ENCODE peak calls at places on chromosomes 12 and 14, in five cellular contexts. B, T, N, C and W are unnamed samples.

GRCh38 chr12:89838846-89839245 is 130.2 kb upstream of the ATP2B1 start:
- DNase-seq in B (no peak), T (no peak), N (no peak), C (no peak), W (no peak)

GRCh38 chr14:86865934-86866333 is 1127.0 kb downstream of the GALC start:
- DNase-seq in B (no peak), T (no peak), N (no peak), C (no peak), W (no peak)

GRCh38 chr14:33897382-33897781 is 53.5 kb downstream of the EGLN3 start:
- DNase-seq in B (no peak), T (no peak), N (no peak), C (no peak), W (no peak)

GRCh38 chr12:57237952-57238853 is 8.7 kb downstream of the SHMT2 start:
- DNase-seq in B (no peak), T (no peak), N (peak; percentile 47), C (no peak), W (peak; percentile 22)

GRCh38 chr14:89563503-89563902 is 146.5 kb upstream of the FOXN3 start:
- DNase-seq in B (no peak), T (no peak), N (no peak), C (no peak), W (no peak)

GRCh38 chr12:110073049-110073831 is 24.9 kb upstream of the C12orf76 start:
- DNase-seq in B (no peak), T (no peak), N (peak; percentile 12), C (peak; percentile 21), W (no peak)

GRCh38 chr14:39880106-39880695 is 448.0 kb upstream of the FBXO33 start:
- DNase-seq in B (no peak), T (no peak), N (no peak), C (no peak), W (no peak)

GRCh38 chr12:42962384-42962783 is 372.8 kb upstream of the PRICKLE1 start:
- DNase-seq in B (no peak), T (no peak), N (no peak), C (no peak), W (no peak)

GRCh38 chr12:18472304-18472703 is 211.0 kb downstream of the PIK3C2G start:
- DNase-seq in B (no peak), T (no peak), N (no peak), C (no peak), W (no peak)

GRCh38 chr12:104788848-104789271 is 169.2 kb downstream of the SLC41A2 start:
- DNase-seq in B (no peak), T (no peak), N (no peak), C (no peak), W (no peak)

GRCh38 chr14:62988967-62989366 is 56.3 kb downstream of the KCNH5 start:
- DNase-seq in B (no peak), T (peak; percentile 3), N (no peak), C (no peak), W (no peak)

GRCh38 chr12:45473636-45474035 is 255.9 kb upstream of the ARID2 start:
- DNase-seq in B (no peak), T (no peak), N (no peak), C (no peak), W (no peak)

GRCh38 chr14:104473244-104473565 is 106.4 kb upstream of the C14orf180 start:
- DNase-seq in B (no peak), T (no peak), N (no peak), C (no peak), W (no peak)

GRCh38 chr12:110135012-110135411 is 10.9 kb downstream of the IFT81 start:
- DNase-seq in B (peak; percentile 34), T (peak; percentile 32), N (no peak), C (no peak), W (peak; percentile 93)

GRCh38 chr14:56170028-56170427 is 51.8 kb downstream of the PELI2 start:
- DNase-seq in B (no peak), T (no peak), N (no peak), C (no peak), W (peak; percentile 30)

GRCh38 chr14:54189358-54190354 is 207.2 kb upstream of the CDKN3 start:
- DNase-seq in B (no peak), T (peak; percentile 93), N (no peak), C (no peak), W (no peak)

GRCh38 chr14:64845878-64846277 is 33.8 kb downstream of the SPTB start:
- DNase-seq in B (no peak), T (peak; percentile 49), N (no peak), C (no peak), W (peak; percentile 14)

GRCh38 chr12:99253068-99253467 is 394.5 kb upstream of the GARIN6 start:
- DNase-seq in B (no peak), T (no peak), N (peak; percentile 37), C (no peak), W (no peak)

GRCh38 chr14:75132374-75133086 is 5.7 kb upstream of the NEK9 start:
- DNase-seq in B (peak; percentile 46), T (peak; percentile 75), N (peak; percentile 77), C (no peak), W (peak; percentile 82)

GRCh38 chr12:72277415-72277814 is 5.2 kb downstream of the TRHDE start:
- DNase-seq in B (no peak), T (no peak), N (no peak), C (no peak), W (no peak)

GRCh38 chr14:22177870-22178269 is 411.2 kb downstream of the DAD1 start:
- DNase-seq in B (no peak), T (no peak), N (peak; percentile 15), C (no peak), W (peak; percentile 47)

GRCh38 chr14:72741836-72742681 is 151.8 kb downstream of the DPF3 start:
- DNase-seq in B (no peak), T (no peak), N (no peak), C (no peak), W (no peak)

GRCh38 chr12:9127936-9128663 is 12.4 kb upstream of the A2M start:
- DNase-seq in B (no peak), T (no peak), N (no peak), C (no peak), W (no peak)

GRCh38 chr12:94074970-94075695 is 73.2 kb upstream of the PLXNC1 start:
- DNase-seq in B (peak; percentile 91), T (peak; percentile 88), N (peak; percentile 20), C (peak; percentile 76), W (peak; percentile 90)

GRCh38 chr12:96392397-96392796 is 7.8 kb downstream of the CDK17 start:
- DNase-seq in B (no peak), T (no peak), N (no peak), C (no peak), W (no peak)

GRCh38 chr14:36524874-36525745 is 5.1 kb upstream of the NKX2-1 start:
- DNase-seq in B (no peak), T (peak; percentile 60), N (peak; percentile 25), C (no peak), W (peak; percentile 4)

GRCh38 chr14:70123796-70124195 is 65.0 kb downstream of the SLC8A3 start:
- DNase-seq in B (no peak), T (no peak), N (no peak), C (no peak), W (no peak)

GRCh38 chr12:27081668-27082091 is 698 bp downstream of the C12orf71 start:
- DNase-seq in B (no peak), T (peak; percentile 99), N (no peak), C (no peak), W (peak; percentile 54)

GRCh38 chr14:51828017-51828797 is 32.2 kb upstream of the GNG2 start:
- DNase-seq in B (no peak), T (peak; percentile 85), N (peak; percentile 77), C (peak; percentile 17), W (no peak)

GRCh38 chr12:64992641-64993040 is 128.5 kb downstream of the WIF1 start:
- DNase-seq in B (no peak), T (no peak), N (no peak), C (no peak), W (no peak)

GRCh38 chr12:78096909-78097597 is 266.4 kb downstream of the NAV3 start:
- DNase-seq in B (no peak), T (no peak), N (no peak), C (no peak), W (peak; percentile 71)

DNA sequence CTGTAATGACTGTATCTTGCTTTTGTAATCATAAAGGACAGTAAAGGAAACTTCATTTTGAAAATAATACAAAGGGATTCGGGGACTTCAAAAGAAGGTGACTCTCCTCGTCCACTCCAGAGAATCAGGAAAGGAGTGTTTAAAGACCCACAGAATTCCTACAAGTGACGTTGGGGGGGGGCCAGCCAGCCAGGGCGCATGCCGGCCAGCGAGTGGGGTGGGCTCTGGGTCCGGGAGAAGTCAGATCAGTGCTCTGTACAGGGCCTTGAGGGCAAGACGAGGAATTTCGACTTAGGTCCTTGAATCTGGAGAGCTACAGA is 1.0 kb upstream of the CD9 start:
- DNase-seq in B (no peak), T (no peak), N (no peak), C (no peak), W (no peak)
- H3K4me3 ChIP-seq in B (no peak overlapping the region), T (peak overlapping the region; percentile 41), N (no peak overlapping the region), C (peak overlapping the region; percentile 82), W (peak overlapping the region; percentile 67)

DNA sequence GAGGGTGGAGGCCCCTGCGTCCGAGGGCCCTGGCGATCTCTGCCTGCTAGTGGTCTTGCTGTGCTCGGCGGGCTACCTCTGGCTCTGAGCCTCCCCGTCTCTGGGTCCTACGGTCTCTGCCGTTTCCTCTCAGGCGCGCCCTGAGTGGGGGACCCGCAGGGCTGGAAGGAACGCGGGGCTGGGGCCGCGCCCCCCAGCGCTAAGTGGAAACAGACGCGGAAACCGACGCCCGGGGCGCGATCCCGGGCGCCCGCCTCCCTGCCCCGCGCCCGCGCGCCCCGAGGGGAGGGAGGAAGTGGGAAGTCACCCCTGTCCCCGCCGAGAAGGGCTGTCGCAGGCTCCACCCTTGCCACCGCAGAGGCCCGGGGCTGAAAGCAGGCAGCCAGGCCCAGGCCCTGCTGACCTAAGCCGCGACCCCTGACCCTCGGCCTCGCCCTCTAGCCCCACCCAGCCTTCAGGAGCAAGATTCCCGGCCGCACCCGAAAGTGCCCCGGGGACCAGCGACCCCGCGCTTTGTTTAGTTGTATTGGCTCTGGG is 831 bp downstream of the CRIP1 start:
- DNase-seq in B (no peak), T (no peak), N (peak; percentile 59), C (peak; percentile 67), W (no peak)
- H3K4me3 ChIP-seq in B (no peak overlapping the region), T (no peak overlapping the region), N (peak overlapping the region; percentile 88), C (peak overlapping the region; percentile 87), W (peak overlapping the region; percentile 37)

GRCh38 chr14:60508363-60508706 is 611 bp upstream of the SIX6 start:
- DNase-seq in B (no peak), T (no peak), N (no peak), C (no peak), W (no peak)
- H3K4me3 ChIP-seq in B (no peak overlapping the region), T (no peak overlapping the region), N (no peak overlapping the region), C (no peak overlapping the region), W (no peak overlapping the region)

DNA sequence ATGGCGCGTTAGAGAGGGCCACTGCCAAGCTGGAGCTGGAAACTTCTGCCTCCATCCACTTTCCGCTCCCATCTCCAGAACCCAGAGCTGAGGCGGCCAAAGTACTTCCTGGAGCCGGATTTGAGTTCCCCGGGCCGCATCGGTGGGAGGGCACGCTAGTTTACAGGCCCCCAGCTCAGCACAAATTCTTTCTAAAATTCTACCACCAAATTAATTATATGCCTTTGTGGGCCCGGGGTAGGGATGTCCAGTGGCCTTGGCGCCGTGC is 3.7 kb downstream of the RFX4 start:
- DNase-seq in B (no peak), T (no peak), N (no peak), C (no peak), W (no peak)
- H3K4me3 ChIP-seq in B (no peak overlapping the region), T (no peak overlapping the region), N (no peak overlapping the region), C (peak overlapping the region; percentile 51), W (no peak overlapping the region)